ENCODE peak calls at places on chromosomes 11 and 22, in ten cellular contexts. One of them, this sample, is unnamed.
A peak's percentile ranks its signal among the peaks of the same experiment; 100 is the strongest.

GRCh38 chr11:2783536-2784082 is 83.8 kb upstream of the KCNQ1OT1 start:
- DNase-seq in SK-N-SH: no peak
- DNase-seq in mesendoderm: no peak
- DNase-seq in CD4-positive, CD25-positive, alpha-beta regulatory T cell: no peak
- DNase-seq in brain microvascular endothelial cell: no peak
- DNase-seq in cardiac muscle cell: peak; percentile 27
- DNase-seq in HCT116: no peak
- DNase-seq in keratinocyte: no peak
- DNase-seq in fibroblast of lung: peak; percentile 60
- DNase-seq in IMR-90: peak; percentile 4
- DNase-seq in this sample: no peak

GRCh38 chr22:37486224-37486845 is at the start of gene MFNG:
- DNase-seq in keratinocyte: no peak
- DNase-seq in HCT116: no peak
- DNase-seq in IMR-90: peak; percentile 6
- DNase-seq in mesendoderm: peak; percentile 60
- DNase-seq in SK-N-SH: peak; percentile 91
- DNase-seq in CD4-positive, CD25-positive, alpha-beta regulatory T cell: peak; percentile 69
- DNase-seq in brain microvascular endothelial cell: no peak
- DNase-seq in cardiac muscle cell: peak; percentile 25
- DNase-seq in fibroblast of lung: peak; percentile 20
- DNase-seq in this sample: no peak

GRCh38 chr11:64610596-64610995 is 19.6 kb downstream of the SLC22A12 start:
- DNase-seq in SK-N-SH: no peak
- DNase-seq in fibroblast of lung: no peak
- DNase-seq in keratinocyte: no peak
- DNase-seq in CD4-positive, CD25-positive, alpha-beta regulatory T cell: no peak
- DNase-seq in IMR-90: no peak
- DNase-seq in brain microvascular endothelial cell: no peak
- DNase-seq in cardiac muscle cell: no peak
- DNase-seq in mesendoderm: no peak
- DNase-seq in HCT116: no peak
- DNase-seq in this sample: no peak

GRCh38 chr11:126317681-126318641 is 14.1 kb downstream of the DCPS start:
- DNase-seq in keratinocyte: no peak
- DNase-seq in CD4-positive, CD25-positive, alpha-beta regulatory T cell: no peak
- DNase-seq in IMR-90: peak; percentile 83
- DNase-seq in fibroblast of lung: peak; percentile 91
- DNase-seq in cardiac muscle cell: peak; percentile 82
- DNase-seq in mesendoderm: no peak
- DNase-seq in brain microvascular endothelial cell: peak; percentile 68
- DNase-seq in HCT116: no peak
- DNase-seq in SK-N-SH: peak; percentile 34
- DNase-seq in this sample: peak; percentile 88

GRCh38 chr11:34274712-34275398 is 83.0 kb downstream of the ABTB2 start:
- DNase-seq in keratinocyte: peak; percentile 88
- DNase-seq in fibroblast of lung: peak; percentile 98
- DNase-seq in IMR-90: peak; percentile 98
- DNase-seq in mesendoderm: peak; percentile 56
- DNase-seq in SK-N-SH: peak; percentile 56
- DNase-seq in brain microvascular endothelial cell: peak; percentile 85
- DNase-seq in CD4-positive, CD25-positive, alpha-beta regulatory T cell: no peak
- DNase-seq in cardiac muscle cell: peak; percentile 99
- DNase-seq in HCT116: peak; percentile 92
- DNase-seq in this sample: peak; percentile 92

GRCh38 chr22:35547993-35548761 is 7.5 kb downstream of the RASD2 start:
- DNase-seq in HCT116: no peak
- DNase-seq in CD4-positive, CD25-positive, alpha-beta regulatory T cell: no peak
- DNase-seq in keratinocyte: no peak
- DNase-seq in fibroblast of lung: no peak
- DNase-seq in brain microvascular endothelial cell: no peak
- DNase-seq in SK-N-SH: no peak
- DNase-seq in mesendoderm: peak; percentile 88
- DNase-seq in cardiac muscle cell: no peak
- DNase-seq in IMR-90: no peak
- DNase-seq in this sample: no peak

GRCh38 chr11:120179071-120179672 is 31.7 kb upstream of the OAF start:
- DNase-seq in brain microvascular endothelial cell: no peak
- DNase-seq in HCT116: no peak
- DNase-seq in SK-N-SH: no peak
- DNase-seq in mesendoderm: no peak
- DNase-seq in cardiac muscle cell: no peak
- DNase-seq in keratinocyte: no peak
- DNase-seq in fibroblast of lung: peak; percentile 35
- DNase-seq in CD4-positive, CD25-positive, alpha-beta regulatory T cell: no peak
- DNase-seq in IMR-90: no peak
- DNase-seq in this sample: no peak

GRCh38 chr11:125167954-125168821 is 3.6 kb downstream of the PKNOX2 start:
- DNase-seq in keratinocyte: no peak
- DNase-seq in cardiac muscle cell: peak; percentile 58
- DNase-seq in brain microvascular endothelial cell: no peak
- DNase-seq in IMR-90: peak; percentile 88
- DNase-seq in CD4-positive, CD25-positive, alpha-beta regulatory T cell: no peak
- DNase-seq in mesendoderm: peak; percentile 40
- DNase-seq in SK-N-SH: no peak
- DNase-seq in fibroblast of lung: peak; percentile 93
- DNase-seq in HCT116: no peak
- DNase-seq in this sample: no peak

GRCh38 chr11:57249384-57250319 is 12.6 kb upstream of the APLNR start:
- DNase-seq in mesendoderm: peak; percentile 47
- DNase-seq in cardiac muscle cell: peak; percentile 75
- DNase-seq in IMR-90: peak; percentile 64
- DNase-seq in SK-N-SH: no peak
- DNase-seq in keratinocyte: peak; percentile 9
- DNase-seq in HCT116: peak; percentile 27
- DNase-seq in CD4-positive, CD25-positive, alpha-beta regulatory T cell: no peak
- DNase-seq in fibroblast of lung: peak; percentile 38
- DNase-seq in brain microvascular endothelial cell: peak; percentile 71
- DNase-seq in this sample: peak; percentile 62

GRCh38 chr22:50044485-50045143 is 13.5 kb downstream of the TTLL8 start:
- DNase-seq in keratinocyte: no peak
- DNase-seq in brain microvascular endothelial cell: no peak
- DNase-seq in cardiac muscle cell: no peak
- DNase-seq in HCT116: no peak
- DNase-seq in CD4-positive, CD25-positive, alpha-beta regulatory T cell: no peak
- DNase-seq in SK-N-SH: peak; percentile 20
- DNase-seq in IMR-90: no peak
- DNase-seq in mesendoderm: no peak
- DNase-seq in fibroblast of lung: no peak
- DNase-seq in this sample: peak; percentile 70

GRCh38 chr11:35223429-35223828 is 84.5 kb downstream of the CD44 start:
- DNase-seq in fibroblast of lung: peak; percentile 67
- DNase-seq in brain microvascular endothelial cell: peak; percentile 77
- DNase-seq in SK-N-SH: peak; percentile 81
- DNase-seq in mesendoderm: peak; percentile 27
- DNase-seq in CD4-positive, CD25-positive, alpha-beta regulatory T cell: no peak
- DNase-seq in HCT116: no peak
- DNase-seq in keratinocyte: no peak
- DNase-seq in IMR-90: peak; percentile 62
- DNase-seq in cardiac muscle cell: peak; percentile 64
- DNase-seq in this sample: no peak

GRCh38 chr11:96607890-96608558 is 218.2 kb downstream of the JRKL start:
- DNase-seq in SK-N-SH: no peak
- DNase-seq in keratinocyte: no peak
- DNase-seq in fibroblast of lung: no peak
- DNase-seq in HCT116: no peak
- DNase-seq in cardiac muscle cell: peak; percentile 0
- DNase-seq in CD4-positive, CD25-positive, alpha-beta regulatory T cell: no peak
- DNase-seq in mesendoderm: peak; percentile 78
- DNase-seq in brain microvascular endothelial cell: no peak
- DNase-seq in IMR-90: no peak
- DNase-seq in this sample: no peak

GRCh38 chr11:115316682-115317081 is 187.5 kb downstream of the CADM1 start:
- DNase-seq in fibroblast of lung: no peak
- DNase-seq in brain microvascular endothelial cell: no peak
- DNase-seq in mesendoderm: no peak
- DNase-seq in cardiac muscle cell: no peak
- DNase-seq in HCT116: no peak
- DNase-seq in CD4-positive, CD25-positive, alpha-beta regulatory T cell: no peak
- DNase-seq in IMR-90: no peak
- DNase-seq in SK-N-SH: no peak
- DNase-seq in keratinocyte: no peak
- DNase-seq in this sample: no peak

GRCh38 chr11:2299773-2300172 is 1.9 kb downstream of the C11orf21 start:
- DNase-seq in keratinocyte: no peak
- DNase-seq in SK-N-SH: no peak
- DNase-seq in HCT116: no peak
- DNase-seq in IMR-90: no peak
- DNase-seq in CD4-positive, CD25-positive, alpha-beta regulatory T cell: no peak
- DNase-seq in brain microvascular endothelial cell: no peak
- DNase-seq in cardiac muscle cell: no peak
- DNase-seq in mesendoderm: no peak
- DNase-seq in fibroblast of lung: no peak
- DNase-seq in this sample: no peak

GRCh38 chr11:17314232-17314547 is 37.4 kb upstream of the NCR3LG1 start:
- DNase-seq in HCT116: no peak
- DNase-seq in mesendoderm: no peak
- DNase-seq in cardiac muscle cell: peak; percentile 78
- DNase-seq in SK-N-SH: no peak
- DNase-seq in fibroblast of lung: peak; percentile 86
- DNase-seq in brain microvascular endothelial cell: peak; percentile 58
- DNase-seq in keratinocyte: no peak
- DNase-seq in IMR-90: peak; percentile 94
- DNase-seq in CD4-positive, CD25-positive, alpha-beta regulatory T cell: no peak
- DNase-seq in this sample: no peak
- H3K27ac ChIP-seq in HCT116: no peak overlapping the region
- H3K27ac ChIP-seq in mesendoderm: no peak overlapping the region
- H3K27ac ChIP-seq in cardiac muscle cell: peak overlapping the region; percentile 14
- H3K27ac ChIP-seq in SK-N-SH: peak overlapping the region; percentile 58
- H3K27ac ChIP-seq in fibroblast of lung: peak overlapping the region; percentile 42
- H3K27ac ChIP-seq in brain microvascular endothelial cell: peak overlapping the region; percentile 44
- H3K27ac ChIP-seq in keratinocyte: peak overlapping the region; percentile 62
- H3K27ac ChIP-seq in IMR-90: peak overlapping the region; percentile 77
- H3K27ac ChIP-seq in CD4-positive, CD25-positive, alpha-beta regulatory T cell: no peak overlapping the region
- H3K27ac ChIP-seq in this sample: no peak overlapping the region

GRCh38 chr22:22396741-22397291 is 111.7 kb downstream of the ZNF280B start:
- DNase-seq in keratinocyte: no peak
- DNase-seq in fibroblast of lung: no peak
- DNase-seq in HCT116: no peak
- DNase-seq in SK-N-SH: no peak
- DNase-seq in mesendoderm: no peak
- DNase-seq in brain microvascular endothelial cell: no peak
- DNase-seq in cardiac muscle cell: no peak
- DNase-seq in CD4-positive, CD25-positive, alpha-beta regulatory T cell: no peak
- DNase-seq in IMR-90: no peak
- DNase-seq in this sample: no peak
- H3K27ac ChIP-seq in keratinocyte: no peak overlapping the region
- H3K27ac ChIP-seq in fibroblast of lung: no peak overlapping the region
- H3K27ac ChIP-seq in HCT116: no peak overlapping the region
- H3K27ac ChIP-seq in SK-N-SH: no peak overlapping the region
- H3K27ac ChIP-seq in mesendoderm: no peak overlapping the region
- H3K27ac ChIP-seq in brain microvascular endothelial cell: no peak overlapping the region
- H3K27ac ChIP-seq in cardiac muscle cell: no peak overlapping the region
- H3K27ac ChIP-seq in CD4-positive, CD25-positive, alpha-beta regulatory T cell: no peak overlapping the region
- H3K27ac ChIP-seq in IMR-90: no peak overlapping the region
- H3K27ac ChIP-seq in this sample: no peak overlapping the region

GRCh38 chr22:46651316-46651715 is 31.1 kb downstream of the GRAMD4 start:
- DNase-seq in IMR-90: no peak
- DNase-seq in brain microvascular endothelial cell: no peak
- DNase-seq in SK-N-SH: no peak
- DNase-seq in cardiac muscle cell: no peak
- DNase-seq in fibroblast of lung: no peak
- DNase-seq in CD4-positive, CD25-positive, alpha-beta regulatory T cell: no peak
- DNase-seq in keratinocyte: no peak
- DNase-seq in mesendoderm: no peak
- DNase-seq in HCT116: no peak
- DNase-seq in this sample: no peak

GRCh38 chr22:46653596-46653995 is 33.4 kb downstream of the GRAMD4 start:
- DNase-seq in SK-N-SH: no peak
- DNase-seq in cardiac muscle cell: no peak
- DNase-seq in mesendoderm: no peak
- DNase-seq in CD4-positive, CD25-positive, alpha-beta regulatory T cell: no peak
- DNase-seq in brain microvascular endothelial cell: no peak
- DNase-seq in HCT116: no peak
- DNase-seq in fibroblast of lung: no peak
- DNase-seq in IMR-90: no peak
- DNase-seq in keratinocyte: no peak
- DNase-seq in this sample: no peak

GRCh38 chr22:46652081-46652929 is 32.1 kb downstream of the GRAMD4 start:
- DNase-seq in CD4-positive, CD25-positive, alpha-beta regulatory T cell: no peak
- DNase-seq in cardiac muscle cell: peak; percentile 59
- DNase-seq in brain microvascular endothelial cell: peak; percentile 48
- DNase-seq in keratinocyte: no peak
- DNase-seq in HCT116: no peak
- DNase-seq in mesendoderm: no peak
- DNase-seq in SK-N-SH: no peak
- DNase-seq in fibroblast of lung: peak; percentile 22
- DNase-seq in IMR-90: peak; percentile 28
- DNase-seq in this sample: no peak

GRCh38 chr22:46654426-46654825 is 34.2 kb downstream of the GRAMD4 start:
- DNase-seq in brain microvascular endothelial cell: no peak
- DNase-seq in IMR-90: no peak
- DNase-seq in keratinocyte: no peak
- DNase-seq in fibroblast of lung: no peak
- DNase-seq in HCT116: no peak
- DNase-seq in CD4-positive, CD25-positive, alpha-beta regulatory T cell: no peak
- DNase-seq in cardiac muscle cell: no peak
- DNase-seq in SK-N-SH: no peak
- DNase-seq in mesendoderm: no peak
- DNase-seq in this sample: no peak

GRCh38 chr22:46652930-46653331 is 32.7 kb downstream of the GRAMD4 start:
- DNase-seq in brain microvascular endothelial cell: peak; percentile 47
- DNase-seq in SK-N-SH: no peak
- DNase-seq in mesendoderm: no peak
- DNase-seq in CD4-positive, CD25-positive, alpha-beta regulatory T cell: no peak
- DNase-seq in keratinocyte: no peak
- DNase-seq in HCT116: no peak
- DNase-seq in IMR-90: peak; percentile 35
- DNase-seq in fibroblast of lung: peak; percentile 25
- DNase-seq in cardiac muscle cell: peak; percentile 59
- DNase-seq in this sample: no peak
- H3K27ac ChIP-seq in brain microvascular endothelial cell: no peak overlapping the region
- H3K27ac ChIP-seq in SK-N-SH: no peak overlapping the region
- H3K27ac ChIP-seq in mesendoderm: no peak overlapping the region
- H3K27ac ChIP-seq in CD4-positive, CD25-positive, alpha-beta regulatory T cell: no peak overlapping the region
- H3K27ac ChIP-seq in keratinocyte: no peak overlapping the region
- H3K27ac ChIP-seq in HCT116: no peak overlapping the region
- H3K27ac ChIP-seq in IMR-90: no peak overlapping the region
- H3K27ac ChIP-seq in fibroblast of lung: no peak overlapping the region
- H3K27ac ChIP-seq in cardiac muscle cell: peak overlapping the region; percentile 39
- H3K27ac ChIP-seq in this sample: no peak overlapping the region

DNA sequence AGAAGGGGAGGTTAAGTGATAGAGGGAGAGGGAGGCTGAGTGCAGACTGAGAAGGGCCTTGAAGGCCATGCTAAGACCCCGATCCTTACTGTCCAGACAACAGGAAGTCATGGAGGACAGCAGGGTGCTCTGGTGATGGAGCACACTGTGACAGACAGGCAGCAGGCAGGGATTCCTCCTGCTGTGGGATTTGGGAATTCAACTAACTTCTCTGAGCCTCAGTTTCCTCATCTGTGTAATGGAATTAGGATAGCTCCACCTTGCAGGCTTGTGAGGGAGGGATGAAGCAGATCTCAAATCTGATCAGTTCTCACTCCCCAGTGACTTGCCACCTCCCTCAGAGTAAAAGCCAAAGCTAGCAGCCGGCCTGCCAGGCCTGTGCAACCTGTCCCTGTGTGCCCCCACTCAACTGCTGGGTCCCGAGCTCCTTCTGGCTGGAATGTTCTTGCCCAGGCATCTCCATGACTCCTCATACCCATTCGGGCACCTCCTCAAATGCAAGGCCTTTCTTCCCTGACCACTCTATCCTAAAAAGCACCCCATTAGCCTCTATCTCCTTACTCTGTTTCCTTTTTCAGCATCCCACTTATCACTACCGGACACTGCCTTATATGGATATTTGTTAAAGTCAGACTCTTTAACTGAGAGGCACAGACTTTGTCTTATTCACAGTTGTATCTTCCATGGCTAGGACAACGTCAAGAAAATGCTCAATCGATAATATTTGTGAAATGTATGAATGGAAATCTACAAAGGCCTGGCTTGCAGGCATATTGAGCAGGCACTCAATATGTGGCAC is 9.5 kb downstream of the ARAP1 start:
- DNase-seq in fibroblast of lung: no peak
- DNase-seq in brain microvascular endothelial cell: no peak
- DNase-seq in SK-N-SH: no peak
- DNase-seq in keratinocyte: no peak
- DNase-seq in mesendoderm: no peak
- DNase-seq in CD4-positive, CD25-positive, alpha-beta regulatory T cell: no peak
- DNase-seq in HCT116: no peak
- DNase-seq in cardiac muscle cell: no peak
- DNase-seq in IMR-90: no peak
- DNase-seq in this sample: no peak
- H3K27ac ChIP-seq in fibroblast of lung: no peak overlapping the region
- H3K27ac ChIP-seq in brain microvascular endothelial cell: no peak overlapping the region
- H3K27ac ChIP-seq in SK-N-SH: no peak overlapping the region
- H3K27ac ChIP-seq in keratinocyte: no peak overlapping the region
- H3K27ac ChIP-seq in mesendoderm: peak overlapping the region; percentile 53
- H3K27ac ChIP-seq in CD4-positive, CD25-positive, alpha-beta regulatory T cell: peak overlapping the region; percentile 26
- H3K27ac ChIP-seq in HCT116: no peak overlapping the region
- H3K27ac ChIP-seq in cardiac muscle cell: peak overlapping the region; percentile 88
- H3K27ac ChIP-seq in IMR-90: no peak overlapping the region
- H3K27ac ChIP-seq in this sample: no peak overlapping the region

This sample was measured in aorta.